ENCODE peak calls at places on chromosomes 3 and 15, in seven cellular contexts. X is spleen, F is GM20000, D is left ventricle myocardium inferior, E is lung, S is thoracic aorta, G is astrocyte of the spinal cord. I is an unnamed sample.

GRCh38 chr3:1942751-1943150 is 155.9 kb upstream of the CNTN4 start:
- DNase-seq in G (no peak), D (no peak), X (no peak), S (no peak), E (no peak), F (no peak), I (no peak)

GRCh38 chr3:197378987-197379718 is 80.7 kb upstream of the DLG1 start:
- DNase-seq in E (no peak), D (no peak), G (no peak), F (no peak), X (peak; percentile 12), S (no peak), I (no peak)

GRCh38 chr3:184237772-184238171 is 8.4 kb downstream of the VWA5B2 start:
- DNase-seq in D (no peak), F (no peak), G (no peak), X (no peak), S (no peak), E (no peak), I (no peak)

GRCh38 chr3:12345141-12345561 is 56.3 kb downstream of the PPARG start:
- DNase-seq in S (no peak), D (no peak), G (peak; percentile 62), X (no peak), E (no peak), F (no peak), I (peak; percentile 53)

GRCh38 chr15:65791335-65792129 is 561 bp downstream of the DENND4A start:
- DNase-seq in E (peak; percentile 61), D (peak; percentile 60), X (peak; percentile 91), S (peak; percentile 11), F (peak; percentile 23), G (peak; percentile 47), I (no peak)

GRCh38 chr15:71753346-71753745 is 57.0 kb upstream of the NR2E3 start:
- DNase-seq in F (no peak), X (no peak), S (no peak), E (no peak), D (no peak), G (no peak), I (no peak)

GRCh38 chr3:49647741-49648140 is 26.4 kb upstream of the APEH start:
- DNase-seq in F (no peak), X (no peak), G (no peak), S (no peak), E (no peak), D (peak; percentile 29), I (no peak)

GRCh38 chr15:45372032-45372995 is 6.0 kb downstream of the GATM start:
- DNase-seq in S (no peak), G (no peak), F (no peak), E (no peak), X (no peak), D (no peak), I (no peak)

GRCh38 chr3:116059421-116060096 is 385.7 kb downstream of the LSAMP start:
- DNase-seq in G (peak; percentile 97), D (no peak), X (no peak), F (no peak), E (no peak), S (no peak), I (peak; percentile 95)

GRCh38 chr3:139491027-139491700 is 14.8 kb upstream of the RBP2 start:
- DNase-seq in F (no peak), S (no peak), G (no peak), E (no peak), D (no peak), X (no peak), I (no peak)

DNA sequence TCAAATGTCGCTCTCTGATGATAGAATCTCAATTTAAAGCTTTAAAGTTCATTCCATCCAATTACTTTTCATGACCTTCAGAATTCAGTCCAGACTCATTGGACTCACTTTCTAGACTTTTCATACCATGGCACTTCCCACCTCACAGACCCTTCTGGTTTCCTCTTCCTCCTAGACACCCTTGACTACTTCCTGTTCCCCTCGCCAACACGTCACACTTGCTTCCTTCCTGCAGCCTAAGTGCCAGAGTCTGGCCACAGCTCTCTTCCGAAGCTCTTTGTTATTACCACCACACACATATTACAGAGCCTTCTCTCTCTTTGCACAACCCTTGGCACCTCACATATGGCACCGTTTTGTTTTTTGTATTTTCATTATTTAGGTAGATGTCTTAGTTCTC is 59.1 kb upstream of the UMPS start:
- DNase-seq in E (no peak), D (no peak), G (no peak), X (no peak), F (no peak), S (no peak), I (no peak)
- TF ChIP-seq CTCF in E (no peak), D (no peak), G (no peak), X (no peak), F (no peak), S (no peak), I (no peak)

GRCh38 chr3:6421666-6422065 is 439.2 kb upstream of the GRM7 start:
- DNase-seq in X (no peak), G (no peak), S (no peak), E (no peak), D (no peak), F (no peak), I (no peak)

GRCh38 chr3:6418492-6418891 is 442.4 kb upstream of the GRM7 start:
- DNase-seq in E (no peak), G (no peak), X (no peak), F (no peak), S (no peak), D (no peak), I (no peak)

GRCh38 chr3:6417174-6417573 is 443.7 kb upstream of the GRM7 start:
- DNase-seq in F (no peak), S (no peak), X (no peak), G (no peak), E (no peak), D (no peak), I (no peak)

GRCh38 chr3:6416049-6416661 is 444.8 kb upstream of the GRM7 start:
- DNase-seq in G (no peak), D (no peak), E (no peak), F (peak; percentile 5), S (no peak), X (no peak), I (no peak)
- TF ChIP-seq CTCF in G (no peak), D (no peak), E (no peak), F (no peak), S (no peak), X (no peak), I (no peak)

GRCh38 chr15:32824777-32825176 is 107.0 kb downstream of the GREM1 start:
- DNase-seq in F (no peak), S (no peak), D (no peak), G (peak; percentile 90), E (no peak), X (no peak), I (peak; percentile 89)
- TF ChIP-seq CTCF in F (no peak), S (no peak), D (no peak), G (no peak), E (no peak), X (no peak), I (no peak)

GRCh38 chr15:74748322-74748946 is at the start of gene CYP1A2:
- DNase-seq in E (no peak), X (no peak), D (no peak), S (no peak), G (no peak), F (no peak), I (no peak)
- TF ChIP-seq CTCF in E (no peak), X (no peak), D (no peak), S (no peak), G (no peak), F (no peak), I (no peak)

GRCh38 chr3:135412475-135412874 is 553.1 kb upstream of the PPP2R3A start:
- DNase-seq in F (no peak), E (no peak), X (no peak), G (no peak), S (no peak), D (no peak), I (no peak)
- TF ChIP-seq CTCF in F (no peak), E (no peak), X (no peak), G (no peak), S (no peak), D (no peak), I (no peak)

DNA sequence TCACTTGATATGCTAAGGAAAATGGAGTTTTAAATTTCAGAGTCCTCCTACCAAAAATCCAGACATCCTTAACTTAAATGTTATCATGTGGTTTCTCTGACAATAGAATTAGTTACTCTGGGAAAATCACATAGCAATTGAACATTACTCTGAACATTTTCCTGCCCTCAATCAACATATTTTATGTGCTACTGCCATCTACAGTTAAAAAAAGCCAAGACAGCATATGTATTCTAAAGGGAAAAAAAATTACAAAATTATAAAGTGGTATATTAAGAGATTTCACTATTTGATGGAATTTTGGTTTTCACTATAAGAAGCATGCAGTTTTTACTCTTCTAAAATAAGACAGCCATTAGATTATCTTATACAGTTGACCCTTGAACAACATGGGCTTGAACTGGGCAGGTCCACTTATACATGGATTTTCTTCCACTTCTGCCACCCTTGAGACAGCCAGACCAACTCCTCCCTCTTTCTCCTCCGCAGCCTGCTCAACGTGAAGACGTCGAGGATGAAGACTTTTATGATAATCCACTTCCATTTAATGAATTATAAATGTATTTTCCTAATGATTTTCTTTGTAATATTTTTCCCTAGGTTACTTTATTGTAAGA is 122.3 kb downstream of the ATP1B3 start:
- DNase-seq in S (no peak), G (peak; percentile 35), D (no peak), E (no peak), F (no peak), X (no peak), I (peak; percentile 20)
- TF ChIP-seq CTCF in S (peak; percentile 15), G (peak; percentile 41), D (peak; percentile 39), E (no peak), F (no peak), X (peak; percentile 27), I (peak; percentile 18)

DNA sequence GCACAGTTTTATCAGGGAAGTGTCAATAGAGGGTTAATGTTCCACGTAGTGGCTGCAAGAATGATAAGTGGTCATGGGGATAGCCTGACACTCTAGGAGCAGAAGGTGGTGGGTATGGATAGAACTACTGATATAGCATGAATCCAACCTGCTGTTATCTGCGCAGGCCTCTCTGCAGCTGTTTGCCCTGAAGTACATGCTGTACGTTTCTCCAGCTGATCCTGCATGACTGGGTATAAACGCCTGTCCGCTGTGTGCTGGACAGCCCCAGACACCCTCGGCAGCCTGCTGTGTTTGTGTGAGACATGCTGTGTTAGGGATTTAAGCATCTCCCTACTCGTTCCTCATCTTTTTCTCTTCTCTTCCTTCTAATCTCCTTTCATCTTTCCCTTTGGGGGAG is 87.1 kb downstream of the LPP start:
- DNase-seq in X (no peak), F (no peak), S (no peak), E (no peak), G (peak; percentile 71), D (peak; percentile 36), I (no peak)
- TF ChIP-seq CTCF in X (no peak), F (no peak), S (no peak), E (no peak), G (no peak), D (no peak), I (no peak)

I was measured in astrocyte of the cerebellum.